ENCODE peak calls at places on chromosomes 16 and 17, in seven cellular contexts. E, N, A, S, O, T and L are unnamed samples.

GRCh38 chr17:6420173-6420641 is 14.7 kb downstream of the AIPL1 start:
- DNase-seq in E (no peak), N (no peak), A (no peak), S (no peak), O (no peak), T (no peak), L (no peak)

GRCh38 chr16:72434159-72434558 is 262.2 kb upstream of the PMFBP1 start:
- DNase-seq in E (no peak), N (no peak), A (no peak), S (no peak), O (no peak), T (no peak), L (no peak)

GRCh38 chr16:84874553-84874952 is 54.8 kb downstream of the CRISPLD2 start:
- DNase-seq in E (peak; percentile 63), N (no peak), A (no peak), S (no peak), O (no peak), T (no peak), L (no peak)

GRCh38 chr17:66625321-66625767 is 209.6 kb upstream of the CACNG5 start:
- DNase-seq in E (peak; percentile 32), N (no peak), A (no peak), S (peak; percentile 6), O (no peak), T (no peak), L (no peak)

GRCh38 chr16:88634141-88634993 is 4.0 kb upstream of the IL17C start:
- DNase-seq in E (no peak), N (no peak), A (peak; percentile 78), S (no peak), O (peak; percentile 69), T (peak; percentile 44), L (peak; percentile 35)

GRCh38 chr17:50266384-50267073 is 7.7 kb upstream of the TMEM92 start:
- DNase-seq in E (peak; percentile 95), N (no peak), A (no peak), S (peak; percentile 48), O (peak; percentile 67), T (no peak), L (no peak)

GRCh38 chr17:4764612-4765011 is 7.1 kb upstream of the TM4SF5 start:
- DNase-seq in E (no peak), N (no peak), A (no peak), S (no peak), O (no peak), T (no peak), L (no peak)

GRCh38 chr16:46972971-46973456 is 460 bp downstream of the DNAJA2 start:
- DNase-seq in E (peak; percentile 40), N (peak; percentile 9), A (peak; percentile 70), S (no peak), O (peak; percentile 42), T (peak; percentile 41), L (no peak)

GRCh38 chr16:89052824-89053724 is 40.6 kb upstream of the ACSF3 start:
- DNase-seq in E (no peak), N (no peak), A (no peak), S (peak; percentile 91), O (peak; percentile 88), T (no peak), L (no peak)

GRCh38 chr17:62058611-62059010 is 6.5 kb downstream of the MED13 start:
- DNase-seq in E (no peak), N (no peak), A (no peak), S (no peak), O (no peak), T (no peak), L (no peak)

GRCh38 chr17:19747829-19748806 is at the start of gene ALDH3A1:
- DNase-seq in E (no peak), N (no peak), A (no peak), S (no peak), O (no peak), T (no peak), L (no peak)

GRCh38 chr16:56547120-56547948 is 17.5 kb upstream of the MT4 start:
- DNase-seq in E (no peak), N (no peak), A (no peak), S (no peak), O (no peak), T (no peak), L (no peak)

GRCh38 chr16:68506331-68507053 is 32.6 kb upstream of the ZFP90 start:
- DNase-seq in E (peak; percentile 79), N (no peak), A (no peak), S (no peak), O (no peak), T (no peak), L (no peak)

GRCh38 chr17:42901535-42902229 is 1.1 kb downstream of the G6PC1 start:
- DNase-seq in E (no peak), N (no peak), A (no peak), S (no peak), O (no peak), T (no peak), L (no peak)

GRCh38 chr17:79573196-79573929 is 37.5 kb downstream of the RBFOX3 start:
- DNase-seq in E (no peak), N (no peak), A (no peak), S (no peak), O (no peak), T (no peak), L (no peak)

GRCh38 chr17:31171711-31172110 is 76.9 kb downstream of the NF1 start:
- DNase-seq in E (peak; percentile 12), N (no peak), A (no peak), S (no peak), O (no peak), T (no peak), L (no peak)

GRCh38 chr16:88772871-88773811 is 11.9 kb downstream of the PIEZO1 start:
- DNase-seq in E (peak; percentile 96), N (no peak), A (no peak), S (no peak), O (peak; percentile 78), T (no peak), L (no peak)

GRCh38 chr17:75785770-75786538 is 1.3 kb downstream of the UNK start:
- DNase-seq in E (no peak), N (no peak), A (no peak), S (no peak), O (no peak), T (no peak), L (no peak)

GRCh38 chr17:77349976-77350830 is 209.4 kb downstream of the SEC14L1 start:
- DNase-seq in E (peak; percentile 45), N (no peak), A (no peak), S (no peak), O (peak; percentile 45), T (no peak), L (no peak)

GRCh38 chr17:79986441-79987186 is 49.1 kb downstream of the TBC1D16 start:
- DNase-seq in E (peak; percentile 63), N (no peak), A (no peak), S (no peak), O (peak; percentile 45), T (no peak), L (no peak)

GRCh38 chr17:7572338-7572587 is 7.2 kb upstream of the CD68 start:
- DNase-seq in E (no peak), N (no peak), A (no peak), S (no peak), O (no peak), T (no peak), L (no peak)

GRCh38 chr17:44794699-44795413 is 35.2 kb downstream of the GJC1 start:
- DNase-seq in E (peak; percentile 73), N (no peak), A (no peak), S (no peak), O (no peak), T (no peak), L (no peak)

GRCh38 chr17:17565471-17566365 is 25.8 kb downstream of the PEMT start:
- DNase-seq in E (no peak), N (no peak), A (no peak), S (no peak), O (no peak), T (no peak), L (no peak)

GRCh38 chr16:28168991-28169554 is 42.7 kb downstream of the XPO6 start:
- DNase-seq in E (no peak), N (peak; percentile 46), A (no peak), S (no peak), O (no peak), T (peak; percentile 71), L (peak; percentile 70)